ENCODE peak calls at places on chromosomes 13 and 19, in eight cellular contexts. O, N, H, Z, G, X, B and J are unnamed samples.

GRCh38 chr13:61410669-61411297 is 4.9 kb downstream of the PCDH20 start:
- DNase-seq in O (no peak), N (no peak), H (no peak), Z (no peak), G (no peak), X (no peak), B (no peak), J (no peak)

GRCh38 chr19:15401397-15401710 is 17.4 kb downstream of the AKAP8L start:
- DNase-seq in O (no peak), N (no peak), H (no peak), Z (no peak), G (no peak), X (no peak), B (no peak), J (no peak)

GRCh38 chr13:97030705-97031452 is 36.6 kb upstream of the OXGR1 start:
- DNase-seq in O (no peak), N (no peak), H (no peak), Z (no peak), G (no peak), X (no peak), B (no peak), J (peak)

GRCh38 chr19:54707932-54708331 is 16.3 kb upstream of the KIR3DL3 start:
- DNase-seq in O (no peak), N (no peak), H (no peak), Z (no peak), G (no peak), X (no peak), B (no peak), J (no peak)

GRCh38 chr13:85655040-85655439 is 144.2 kb downstream of the SLITRK6 start:
- DNase-seq in O (no peak), N (no peak), H (no peak), Z (no peak), G (no peak), X (no peak), B (no peak), J (no peak)

GRCh38 chr19:19662344-19662743 is 1.1 kb downstream of the ATP13A1 start:
- DNase-seq in O (no peak), N (no peak), H (no peak), Z (no peak), G (no peak), X (no peak), B (no peak), J (no peak)

GRCh38 chr13:51122868-51123267 is 11.8 kb upstream of the C13orf42 start:
- DNase-seq in O (no peak), N (no peak), H (no peak), Z (no peak), G (no peak), X (no peak), B (no peak), J (no peak)

GRCh38 chr13:112142401-112142930 is 75.5 kb downstream of the SOX1 start:
- DNase-seq in O (no peak), N (no peak), H (no peak), Z (no peak), G (no peak), X (no peak), B (no peak), J (no peak)

GRCh38 chr19:461664-462551 is 1.1 kb upstream of the SHC2 start:
- DNase-seq in O (peak), N (no peak), H (no peak), Z (peak), G (no peak), X (peak), B (no peak), J (peak)

GRCh38 chr13:28161370-28161769 is 23.0 kb downstream of the PAN3 start:
- DNase-seq in O (no peak), N (no peak), H (no peak), Z (no peak), G (no peak), X (peak), B (no peak), J (no peak)

GRCh38 chr13:40191186-40191980 is 475.1 kb downstream of the FOXO1 start:
- DNase-seq in O (no peak), N (no peak), H (no peak), Z (no peak), G (no peak), X (no peak), B (no peak), J (no peak)

GRCh38 chr13:27044837-27045570 is 126.6 kb downstream of the USP12 start:
- DNase-seq in O (no peak), N (no peak), H (no peak), Z (no peak), G (no peak), X (no peak), B (peak), J (no peak)

GRCh38 chr13:112456138-112457056 is 80.2 kb downstream of the SPACA7 start:
- DNase-seq in O (no peak), N (no peak), H (no peak), Z (no peak), G (no peak), X (no peak), B (no peak), J (no peak)

GRCh38 chr19:50489461-50490011 is 12.9 kb upstream of the GARIN5A start:
- DNase-seq in O (no peak), N (no peak), H (no peak), Z (no peak), G (no peak), X (no peak), B (no peak), J (no peak)
- H3K4me3 ChIP-seq in O (no peak), N (no peak), H (no peak), Z (no peak), G (no peak), X (no peak), B (no peak), J (no peak)

DNA sequence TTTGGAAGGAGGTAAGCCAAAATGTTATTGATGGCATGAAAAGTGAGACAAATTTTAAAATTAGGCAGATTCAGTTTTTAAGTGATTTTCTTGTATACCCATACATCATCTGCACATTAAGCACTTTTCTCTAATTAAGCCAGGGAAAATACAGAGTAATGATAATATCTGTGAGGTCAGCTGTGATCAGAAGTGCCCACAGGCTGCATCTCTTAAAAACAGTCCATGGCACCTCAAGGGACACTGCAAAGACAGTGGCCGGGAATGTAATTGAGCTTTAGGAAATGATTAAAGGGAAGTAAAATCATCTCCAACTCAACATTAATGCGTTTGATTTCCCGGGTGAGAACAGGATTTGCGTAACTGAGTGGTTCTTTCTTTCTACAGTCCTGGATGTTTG is 2.0 kb downstream of the COL4A1 start:
- DNase-seq in O (no peak), N (no peak), H (no peak), Z (no peak), G (no peak), X (no peak), B (no peak), J (no peak)
- H3K4me3 ChIP-seq in O (peak), N (peak), H (peak), Z (peak), G (peak), X (no peak), B (no peak), J (no peak)

DNA sequence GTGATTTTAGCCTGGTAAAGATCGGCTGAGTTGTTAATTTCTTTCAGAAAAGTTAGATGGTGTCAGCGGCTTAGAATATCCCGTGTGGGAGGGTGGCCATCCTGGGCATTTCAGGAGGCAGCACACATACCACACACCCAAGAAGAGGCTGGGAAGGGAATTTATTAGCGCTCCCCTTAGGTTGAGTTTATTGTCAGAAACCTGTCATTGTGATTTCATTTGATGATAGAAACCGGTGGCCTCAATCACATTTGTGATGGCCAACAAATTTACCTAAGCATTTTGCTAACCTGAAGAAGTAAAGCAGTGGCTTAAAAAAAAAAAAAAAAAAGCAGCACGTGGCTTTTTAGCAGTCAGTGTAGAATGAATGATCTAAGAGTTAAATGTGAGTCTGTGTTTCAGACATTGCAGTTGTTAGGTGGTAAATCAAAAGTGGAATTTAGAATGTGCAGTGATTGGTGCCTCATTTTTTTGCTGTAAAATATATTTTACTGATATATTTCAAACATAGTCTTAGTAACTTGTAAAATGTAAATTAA is 2.7 kb downstream of the SIPA1L3 start:
- DNase-seq in O (no peak), N (no peak), H (no peak), Z (no peak), G (no peak), X (no peak), B (no peak), J (no peak)
- H3K4me3 ChIP-seq in O (no peak), N (no peak), H (no peak), Z (no peak), G (no peak), X (no peak), B (no peak), J (no peak)

GRCh38 chr19:38900816-38901215 is 1.0 kb downstream of the NFKBIB start:
- DNase-seq in O (no peak), N (no peak), H (no peak), Z (no peak), G (no peak), X (no peak), B (no peak), J (no peak)
- H3K4me3 ChIP-seq in O (no peak), N (peak), H (peak), Z (peak), G (no peak), X (no peak), B (peak), J (peak)

GRCh38 chr13:49248433-49249002 is 793 bp downstream of the CDADC1 start:
- DNase-seq in O (no peak), N (no peak), H (peak), Z (no peak), G (no peak), X (no peak), B (no peak), J (no peak)

GRCh38 chr13:49247722-49248432 is at the start of gene CDADC1:
- DNase-seq in O (peak), N (peak), H (peak), Z (peak), G (peak), X (peak), B (peak), J (peak)

GRCh38 chr13:49241296-49241695 is 6.4 kb upstream of the CDADC1 start:
- DNase-seq in O (no peak), N (no peak), H (no peak), Z (no peak), G (no peak), X (no peak), B (no peak), J (no peak)

DNA sequence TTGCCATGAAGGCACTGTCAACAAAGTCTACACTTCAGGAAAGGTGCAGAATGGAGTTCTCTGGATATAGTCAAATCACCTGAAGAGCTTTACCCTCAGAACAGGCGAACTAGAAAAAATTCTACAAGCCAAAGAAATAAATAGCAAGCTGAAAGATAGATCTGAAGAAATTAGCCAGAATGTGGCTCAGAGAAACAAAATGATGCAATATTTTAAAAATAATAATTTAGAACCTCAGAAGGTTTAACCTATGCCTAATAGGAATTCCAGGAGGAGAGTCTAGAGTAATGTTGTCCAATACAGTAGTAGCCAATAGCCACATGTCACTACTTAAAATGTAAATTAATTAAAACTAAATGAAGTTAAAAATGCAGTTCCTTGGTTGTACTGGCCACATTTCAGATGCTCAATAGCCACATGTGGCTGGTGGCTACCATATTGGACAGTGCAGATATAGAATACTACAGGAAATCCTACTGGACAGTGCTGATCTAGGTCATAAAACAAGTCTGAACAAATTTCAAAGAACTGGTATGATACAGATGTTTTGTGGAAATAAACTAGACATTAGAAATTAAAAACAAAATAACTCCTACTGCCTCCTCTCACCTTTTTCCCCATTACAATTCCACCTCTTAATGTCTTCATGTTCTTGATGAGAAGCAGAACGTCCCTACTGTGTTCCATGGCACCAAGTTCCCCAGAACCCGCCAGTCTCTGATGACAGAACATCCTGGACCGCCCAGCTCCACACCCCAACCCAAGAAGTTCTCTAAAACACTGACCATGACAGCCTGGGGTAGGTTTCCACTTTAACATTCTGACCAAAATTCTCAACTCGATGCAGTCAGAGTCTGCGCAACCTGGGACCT is 639 bp upstream of the CDADC1 start:
- DNase-seq in O (no peak), N (no peak), H (no peak), Z (no peak), G (no peak), X (no peak), B (no peak), J (no peak)
- H3K4me3 ChIP-seq in O (peak), N (peak), H (peak), Z (peak), G (peak), X (peak), B (peak), J (peak)

DNA sequence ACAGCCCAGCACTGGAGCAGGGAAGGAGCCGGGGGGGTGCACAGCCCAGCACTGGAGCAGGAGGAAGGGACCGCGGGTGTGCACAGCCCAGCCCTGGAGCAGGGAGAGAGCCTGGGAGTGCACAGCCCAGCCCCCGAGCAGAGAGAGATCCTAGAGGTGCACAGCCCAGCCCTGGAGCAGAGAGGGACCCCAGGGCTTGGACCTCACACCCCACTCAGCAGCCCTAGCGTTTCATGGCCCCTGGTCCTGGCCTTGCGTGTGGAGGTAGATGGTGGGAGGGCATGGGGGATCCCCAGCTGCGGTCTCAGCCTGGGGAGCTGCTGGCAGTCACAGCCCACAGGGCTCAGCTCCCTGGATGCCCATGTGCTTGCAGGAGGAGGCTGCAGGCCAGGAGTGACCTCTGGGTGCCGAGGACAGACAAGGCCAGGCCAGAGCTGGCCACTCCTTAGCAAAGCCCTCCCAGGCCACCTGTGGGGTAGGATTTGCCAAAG is 25.1 kb downstream of the GAS6 start:
- DNase-seq in O (no peak), N (no peak), H (no peak), Z (peak), G (no peak), X (no peak), B (no peak), J (no peak)
- H3K4me3 ChIP-seq in O (no peak), N (peak), H (peak), Z (peak), G (peak), X (no peak), B (no peak), J (no peak)

DNA sequence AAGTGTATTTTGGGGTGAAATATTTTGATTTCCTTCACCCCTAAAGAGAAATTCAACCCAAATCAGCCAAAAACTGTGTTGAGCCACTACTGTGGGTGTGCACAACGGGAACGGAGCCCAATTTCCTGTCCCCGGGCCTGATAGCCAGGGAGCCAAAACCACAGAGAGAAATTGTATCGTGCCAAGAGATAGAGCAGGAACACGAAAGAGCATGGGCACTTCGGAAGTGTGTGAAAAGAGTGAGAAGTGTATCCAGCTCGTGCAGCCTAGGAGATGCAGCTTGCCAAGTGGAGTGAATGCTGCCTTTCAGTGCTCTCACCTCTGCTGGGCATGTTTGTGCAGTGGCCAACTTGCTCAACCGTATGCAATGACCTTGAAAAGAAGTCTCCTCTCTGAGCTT is 19.4 kb upstream of the PLEKHF1 start:
- DNase-seq in O (peak), N (no peak), H (peak), Z (peak), G (peak), X (peak), B (no peak), J (no peak)
- H3K4me3 ChIP-seq in O (no peak), N (no peak), H (no peak), Z (no peak), G (no peak), X (no peak), B (no peak), J (no peak)

DNA sequence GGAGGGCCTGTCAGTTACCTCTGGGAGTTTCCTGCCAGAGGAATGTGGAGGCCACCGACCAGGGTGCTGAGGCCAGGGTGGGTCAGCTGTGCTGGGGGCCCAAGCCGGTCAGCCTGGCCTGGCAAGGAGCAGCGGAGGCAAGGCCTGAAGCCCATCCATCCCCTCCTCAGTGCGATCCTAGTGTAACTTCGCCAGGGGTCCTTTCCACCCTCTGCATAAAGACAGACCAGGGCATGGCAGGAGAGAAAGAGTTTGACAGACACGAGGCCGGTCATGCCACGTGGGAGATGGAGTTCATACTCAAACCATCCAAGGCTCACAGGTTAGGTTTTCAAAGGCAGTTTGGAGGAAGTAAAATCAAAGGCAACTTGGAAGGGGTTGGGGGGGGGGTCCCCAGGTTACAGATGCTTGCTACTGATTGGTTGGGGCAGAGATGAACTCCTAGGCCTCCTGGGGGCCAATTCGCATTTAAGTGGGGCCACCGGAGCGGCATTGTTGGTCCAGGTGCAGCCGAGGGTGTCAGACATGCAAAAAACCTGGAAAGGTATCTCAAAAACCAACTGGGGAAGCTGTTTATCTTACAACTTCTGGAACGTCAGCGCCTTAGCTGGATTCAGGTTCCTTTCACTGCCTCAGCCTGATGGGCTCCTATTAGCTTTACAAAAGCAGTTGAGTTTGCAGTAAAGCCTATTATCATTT is 36.8 kb upstream of the DPRX start:
- DNase-seq in O (no peak), N (no peak), H (no peak), Z (no peak), G (no peak), X (no peak), B (no peak), J (no peak)
- H3K4me3 ChIP-seq in O (no peak), N (no peak), H (no peak), Z (no peak), G (no peak), X (no peak), B (no peak), J (no peak)